ENCODE peak calls at places on chromosome 22, in four cellular contexts. U is ACHN, I is T-helper 2 cell, F is T-helper 1 cell. Y is an unnamed sample.

GRCh38 chr22:36351921-36352774 is 35.6 kb downstream of the MYH9 start:
- DNase-seq in U (no peak), I (no peak), F (no peak), Y (no peak)

GRCh38 chr22:33666661-33667619 is 253.3 kb downstream of the LARGE1 start:
- DNase-seq in F (no peak), I (no peak), U (no peak), Y (no peak)

GRCh38 chr22:19035474-19036228 is 86.6 kb downstream of the DGCR2 start:
- DNase-seq in I (no peak), F (no peak), U (peak; percentile 21), Y (no peak)

GRCh38 chr22:18048441-18048898 is 24.1 kb upstream of the MICAL3 start:
- DNase-seq in F (no peak), I (no peak), U (no peak), Y (no peak)

GRCh38 chr22:45318168-45318557 is 8.4 kb downstream of the FAM118A start:
- DNase-seq in I (peak; percentile 84), F (peak; percentile 85), U (no peak), Y (peak; percentile 24)

GRCh38 chr22:45129703-45130524 is 33.8 kb upstream of the NUP50 start:
- DNase-seq in F (no peak), U (no peak), I (no peak), Y (no peak)

GRCh38 chr22:35681454-35682050 is 33.3 kb downstream of the APOL6 start:
- DNase-seq in F (no peak), I (no peak), U (no peak), Y (no peak)

GRCh38 chr22:45083659-45084305 is 74.0 kb upstream of the PHF21B start:
- DNase-seq in I (no peak), U (peak; percentile 22), F (no peak), Y (no peak)

GRCh38 chr22:46352691-46353386 is 17.3 kb downstream of the TRMU start:
- DNase-seq in U (peak; percentile 78), I (no peak), F (no peak), Y (peak; percentile 18)

GRCh38 chr22:30782613-30783012 is 87.9 kb downstream of the OSBP2 start:
- DNase-seq in U (no peak), F (no peak), I (no peak), Y (no peak)

GRCh38 chr22:35808377-35808776 is 90.7 kb downstream of the APOL5 start:
- DNase-seq in I (no peak), U (no peak), F (no peak), Y (no peak)

GRCh38 chr22:44567846-44568493 is 69.9 kb upstream of the RTL6 start:
- DNase-seq in U (peak; percentile 48), I (peak; percentile 18), F (no peak), Y (peak; percentile 8)

GRCh38 chr22:23696326-23696851 is 5.6 kb downstream of the RGL4 start:
- DNase-seq in I (peak; percentile 62), U (no peak), F (peak; percentile 57), Y (no peak)

GRCh38 chr22:40560551-40560950 is 76.0 kb downstream of the MRTFA start:
- DNase-seq in U (no peak), I (no peak), F (no peak), Y (no peak)

GRCh38 chr22:24303007-24303406 is 32.4 kb downstream of the SPECC1L start:
- DNase-seq in F (no peak), U (no peak), I (no peak), Y (no peak)

GRCh38 chr22:31241200-31241599 is 29.1 kb downstream of the LIMK2 start:
- DNase-seq in F (no peak), U (peak; percentile 52), I (no peak), Y (no peak)

GRCh38 chr22:42752912-42753311 is 32.2 kb upstream of the A4GALT start:
- DNase-seq in F (no peak), U (no peak), I (no peak), Y (no peak)

GRCh38 chr22:31288496-31289235 is 3.6 kb downstream of the PIK3IP1 start:
- DNase-seq in U (no peak), I (no peak), F (no peak), Y (no peak)